ENCODE peak calls at places on chromosomes 4 and X, in five cellular contexts. W is Right ventricle myocardium superior; M is stimulated activated CD8-positive, alpha-beta memory T cell treated with anti-CD3 and anti-CD28 coated beads, Interleukin-4, amount 100 ng/mL, for 24 hours; R is glomerular endothelial cell; K is GM20000. I is an unnamed sample.

GRCh38 chrX:119240356-119240755 is 4.3 kb downstream of the PGRMC1 start:
- DNase-seq in W (no peak), M (no peak), R (no peak), K (no peak), I (no peak)

GRCh38 chr4:173365359-173365996 is 5.3 kb upstream of the SAP30 start:
- DNase-seq in W (no peak), M (no peak), R (no peak), K (no peak), I (no peak)

GRCh38 chr4:25030283-25031076 is at the start of gene LGI2:
- DNase-seq in W (peak; percentile 68), M (no peak), R (no peak), K (peak; percentile 33), I (peak; percentile 55)

GRCh38 chrX:151713859-151714258 is 2.0 kb upstream of the FATE1 start:
- DNase-seq in W (no peak), M (no peak), R (no peak), K (peak; percentile 13), I (no peak)

GRCh38 chrX:80765226-80765625 is 44.5 kb downstream of the BRWD3 start:
- DNase-seq in W (no peak), M (no peak), R (no peak), K (no peak), I (no peak)

GRCh38 chr4:2768921-2769336 is 12.8 kb upstream of the TNIP2 start:
- DNase-seq in W (no peak), M (no peak), R (no peak), K (no peak), I (peak; percentile 25)

GRCh38 chr4:154491731-154492249 is at the start of gene DCHS2:
- DNase-seq in W (peak; percentile 40), M (no peak), R (no peak), K (peak; percentile 64), I (no peak)

GRCh38 chrX:56728752-56729151 is 291 bp upstream of the NBDY start:
- DNase-seq in W (no peak), M (no peak), R (no peak), K (peak; percentile 0), I (no peak)

GRCh38 chrX:134868766-134869495 is 121.9 kb upstream of the SMIM10 start:
- DNase-seq in W (no peak), M (no peak), R (no peak), K (no peak), I (no peak)

GRCh38 chr4:180717451-180717850 is 1525.8 kb upstream of the TENM3 start:
- DNase-seq in W (no peak), M (no peak), R (no peak), K (no peak), I (no peak)

I was measured in lower lobe of right lung.